ENCODE peak calls at places on chromosomes 7 and 10, in five cellular contexts. One of them, this sample, is unnamed.

GRCh38 chr10:78529262-78529661 is 495.6 kb downstream of the RPS24 start:
- DNase-seq in left ventricle myocardium inferior: no peak
- DNase-seq in effector memory CD4-positive, alpha-beta T cell: no peak
- DNase-seq in cardiac muscle cell: no peak
- DNase-seq in fibroblast of lung: no peak
- DNase-seq in this sample: no peak

GRCh38 chr7:79217468-79217867 is 236.0 kb downstream of the MAGI2 start:
- DNase-seq in left ventricle myocardium inferior: no peak
- DNase-seq in effector memory CD4-positive, alpha-beta T cell: no peak
- DNase-seq in cardiac muscle cell: no peak
- DNase-seq in fibroblast of lung: no peak
- DNase-seq in this sample: no peak

GRCh38 chr7:1964913-1965578 is 267.7 kb downstream of the MAD1L1 start:
- DNase-seq in left ventricle myocardium inferior: peak; percentile 9
- DNase-seq in effector memory CD4-positive, alpha-beta T cell: no peak
- DNase-seq in cardiac muscle cell: no peak
- DNase-seq in fibroblast of lung: no peak
- DNase-seq in this sample: no peak

GRCh38 chr7:105647591-105647990 is 66.3 kb upstream of the EFCAB10 start:
- DNase-seq in left ventricle myocardium inferior: no peak
- DNase-seq in effector memory CD4-positive, alpha-beta T cell: no peak
- DNase-seq in cardiac muscle cell: no peak
- DNase-seq in fibroblast of lung: no peak
- DNase-seq in this sample: no peak

GRCh38 chr7:115116773-115117715 is 195.2 kb downstream of the MDFIC start:
- DNase-seq in left ventricle myocardium inferior: no peak
- DNase-seq in effector memory CD4-positive, alpha-beta T cell: no peak
- DNase-seq in cardiac muscle cell: no peak
- DNase-seq in fibroblast of lung: no peak
- DNase-seq in this sample: no peak

GRCh38 chr10:29949411-29950011 is 109.9 kb downstream of the JCAD start:
- DNase-seq in left ventricle myocardium inferior: no peak
- DNase-seq in effector memory CD4-positive, alpha-beta T cell: no peak
- DNase-seq in cardiac muscle cell: peak; percentile 95
- DNase-seq in fibroblast of lung: peak; percentile 100
- DNase-seq in this sample: no peak

GRCh38 chr10:72308320-72308987 is 34.7 kb downstream of the DDIT4 start:
- DNase-seq in left ventricle myocardium inferior: no peak
- DNase-seq in effector memory CD4-positive, alpha-beta T cell: no peak
- DNase-seq in cardiac muscle cell: peak; percentile 98
- DNase-seq in fibroblast of lung: peak; percentile 92
- DNase-seq in this sample: no peak

GRCh38 chr10:16843252-16843870 is 26.1 kb upstream of the RSU1 start:
- DNase-seq in left ventricle myocardium inferior: no peak
- DNase-seq in effector memory CD4-positive, alpha-beta T cell: no peak
- DNase-seq in cardiac muscle cell: peak; percentile 87
- DNase-seq in fibroblast of lung: peak; percentile 89
- DNase-seq in this sample: no peak

GRCh38 chr10:31952066-31952465 is 23.4 kb upstream of the ARHGAP12 start:
- DNase-seq in left ventricle myocardium inferior: no peak
- DNase-seq in effector memory CD4-positive, alpha-beta T cell: no peak
- DNase-seq in cardiac muscle cell: no peak
- DNase-seq in fibroblast of lung: peak; percentile 58
- DNase-seq in this sample: no peak

DNA sequence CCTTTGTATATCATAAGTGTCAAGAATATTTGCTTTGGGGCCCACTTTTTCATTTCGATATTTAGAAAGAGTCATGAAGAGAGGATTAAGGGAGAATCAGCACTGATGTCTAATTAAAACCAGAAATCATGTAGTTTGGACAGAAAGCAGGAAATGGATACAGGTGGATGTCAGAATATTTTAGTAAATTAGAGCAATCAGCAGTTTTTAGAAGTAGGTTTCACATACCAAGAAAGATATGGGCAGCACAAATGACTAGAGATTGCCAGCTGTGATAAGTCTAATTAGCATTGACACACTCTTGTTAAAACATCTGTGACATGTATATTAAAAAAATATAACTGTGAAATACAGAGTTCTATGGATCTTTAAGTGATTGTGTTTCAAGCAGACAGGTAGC is 180.8 kb upstream of the POM121L12 start:
- DNase-seq in left ventricle myocardium inferior: no peak
- DNase-seq in effector memory CD4-positive, alpha-beta T cell: no peak
- DNase-seq in cardiac muscle cell: no peak
- DNase-seq in fibroblast of lung: no peak
- DNase-seq in this sample: no peak
- H3K9me3 ChIP-seq in left ventricle myocardium inferior: no peaks in the 10 kb centered on the region
- H3K9me3 ChIP-seq in effector memory CD4-positive, alpha-beta T cell: peaks cover 3% of the 10 kb centered on the region
- H3K9me3 ChIP-seq in cardiac muscle cell: no peaks in the 10 kb centered on the region
- H3K9me3 ChIP-seq in fibroblast of lung: no peaks in the 10 kb centered on the region
- H3K9me3 ChIP-seq in this sample: no peaks in the 10 kb centered on the region

DNA sequence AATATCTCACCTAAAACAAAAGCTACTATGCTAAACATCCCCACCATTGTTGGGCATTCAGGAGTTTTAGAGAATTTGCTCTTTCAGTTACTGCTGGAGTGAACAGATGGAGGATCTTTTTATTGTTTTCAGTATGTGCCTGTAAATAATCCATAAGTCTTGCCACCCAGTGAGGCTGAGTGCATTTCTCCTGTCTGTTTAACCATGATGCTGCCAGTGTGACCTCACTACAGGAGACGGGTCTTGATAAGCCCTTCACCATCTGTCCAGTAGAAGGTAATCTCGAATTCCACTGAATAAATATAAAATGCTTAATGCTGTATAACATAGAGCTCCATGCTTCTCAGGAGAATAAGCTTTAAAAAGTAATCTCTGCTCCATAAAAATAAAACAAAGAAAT is 431.0 kb downstream of the POM121L12 start:
- DNase-seq in left ventricle myocardium inferior: no peak
- DNase-seq in effector memory CD4-positive, alpha-beta T cell: no peak
- DNase-seq in cardiac muscle cell: no peak
- DNase-seq in fibroblast of lung: no peak
- DNase-seq in this sample: no peak
- H3K9me3 ChIP-seq in left ventricle myocardium inferior: no peaks in the 10 kb centered on the region
- H3K9me3 ChIP-seq in effector memory CD4-positive, alpha-beta T cell: no peaks in the 10 kb centered on the region
- H3K9me3 ChIP-seq in cardiac muscle cell: no peaks in the 10 kb centered on the region
- H3K9me3 ChIP-seq in fibroblast of lung: no peaks in the 10 kb centered on the region
- H3K9me3 ChIP-seq in this sample: no peaks in the 10 kb centered on the region

GRCh38 chr10:82908096-82908495 is 1033.1 kb downstream of the NRG3 start:
- DNase-seq in left ventricle myocardium inferior: no peak
- DNase-seq in effector memory CD4-positive, alpha-beta T cell: no peak
- DNase-seq in cardiac muscle cell: no peak
- DNase-seq in fibroblast of lung: no peak
- DNase-seq in this sample: no peak

GRCh38 chr10:82910301-82910700 is 1035.3 kb downstream of the NRG3 start:
- DNase-seq in left ventricle myocardium inferior: no peak
- DNase-seq in effector memory CD4-positive, alpha-beta T cell: no peak
- DNase-seq in cardiac muscle cell: no peak
- DNase-seq in fibroblast of lung: no peak
- DNase-seq in this sample: no peak

GRCh38 chr10:82914655-82915136 is 1039.7 kb downstream of the NRG3 start:
- DNase-seq in left ventricle myocardium inferior: no peak
- DNase-seq in effector memory CD4-positive, alpha-beta T cell: no peak
- DNase-seq in cardiac muscle cell: no peak
- DNase-seq in fibroblast of lung: no peak
- DNase-seq in this sample: no peak

DNA sequence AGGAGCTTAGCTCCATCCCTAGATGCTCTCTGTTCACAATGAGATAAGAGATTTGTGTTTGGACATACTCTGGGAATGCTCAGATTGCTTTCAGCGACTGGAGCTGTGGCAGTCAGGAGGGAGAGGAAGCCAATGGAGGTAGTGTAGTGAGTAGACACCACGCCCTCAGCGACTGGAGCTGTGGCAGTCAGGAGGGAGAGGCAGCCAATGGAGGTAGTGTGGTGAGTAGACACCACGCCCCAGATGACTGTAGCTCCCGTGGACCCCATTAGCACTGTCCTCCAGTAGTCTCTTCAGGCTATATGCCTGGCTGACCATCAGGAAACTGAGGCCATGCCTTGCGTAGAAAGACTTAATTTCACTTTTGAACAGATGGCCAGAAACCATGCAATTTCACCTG is 1033.8 kb downstream of the NRG3 start:
- DNase-seq in left ventricle myocardium inferior: no peak
- DNase-seq in effector memory CD4-positive, alpha-beta T cell: no peak
- DNase-seq in cardiac muscle cell: no peak
- DNase-seq in fibroblast of lung: no peak
- DNase-seq in this sample: no peak
- H3K9me3 ChIP-seq in left ventricle myocardium inferior: peaks cover 15% of the 10 kb centered on the region
- H3K9me3 ChIP-seq in effector memory CD4-positive, alpha-beta T cell: no peaks in the 10 kb centered on the region
- H3K9me3 ChIP-seq in cardiac muscle cell: no peaks in the 10 kb centered on the region
- H3K9me3 ChIP-seq in fibroblast of lung: no peaks in the 10 kb centered on the region
- H3K9me3 ChIP-seq in this sample: no peaks in the 10 kb centered on the region

DNA sequence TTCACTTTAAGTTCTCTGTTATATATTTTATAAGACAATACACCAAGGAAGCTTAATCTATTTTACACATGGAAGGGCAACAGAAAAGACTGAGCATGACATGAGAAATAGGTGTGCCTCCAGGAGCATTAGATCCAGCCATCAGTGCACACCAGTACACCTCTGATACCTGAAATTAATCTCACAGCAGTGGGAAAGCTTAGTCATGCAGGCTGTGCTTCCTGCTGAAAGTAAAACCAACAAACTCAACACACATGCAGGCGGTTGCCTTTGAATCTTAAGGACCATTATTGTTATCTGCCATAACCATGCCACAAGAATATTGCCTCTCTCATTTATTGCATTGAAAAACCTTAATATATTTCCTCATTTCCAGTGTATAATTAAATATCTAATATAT is 16.4 kb upstream of the ANKRD30A start:
- DNase-seq in left ventricle myocardium inferior: no peak
- DNase-seq in effector memory CD4-positive, alpha-beta T cell: no peak
- DNase-seq in cardiac muscle cell: no peak
- DNase-seq in fibroblast of lung: no peak
- DNase-seq in this sample: no peak
- H3K9me3 ChIP-seq in left ventricle myocardium inferior: no peaks in the 10 kb centered on the region
- H3K9me3 ChIP-seq in effector memory CD4-positive, alpha-beta T cell: no peaks in the 10 kb centered on the region
- H3K9me3 ChIP-seq in cardiac muscle cell: no peaks in the 10 kb centered on the region
- H3K9me3 ChIP-seq in fibroblast of lung: no peaks in the 10 kb centered on the region
- H3K9me3 ChIP-seq in this sample: no peaks in the 10 kb centered on the region

GRCh38 chr7:158527495-158527894 is 60.1 kb downstream of the PTPRN2 start:
- DNase-seq in left ventricle myocardium inferior: no peak
- DNase-seq in effector memory CD4-positive, alpha-beta T cell: no peak
- DNase-seq in cardiac muscle cell: no peak
- DNase-seq in fibroblast of lung: no peak
- DNase-seq in this sample: no peak
- H3K9me3 ChIP-seq in left ventricle myocardium inferior: no peaks in the 10 kb centered on the region
- H3K9me3 ChIP-seq in effector memory CD4-positive, alpha-beta T cell: no peaks in the 10 kb centered on the region
- H3K9me3 ChIP-seq in cardiac muscle cell: no peaks in the 10 kb centered on the region
- H3K9me3 ChIP-seq in fibroblast of lung: no peaks in the 10 kb centered on the region
- H3K9me3 ChIP-seq in this sample: no peaks in the 10 kb centered on the region

DNA sequence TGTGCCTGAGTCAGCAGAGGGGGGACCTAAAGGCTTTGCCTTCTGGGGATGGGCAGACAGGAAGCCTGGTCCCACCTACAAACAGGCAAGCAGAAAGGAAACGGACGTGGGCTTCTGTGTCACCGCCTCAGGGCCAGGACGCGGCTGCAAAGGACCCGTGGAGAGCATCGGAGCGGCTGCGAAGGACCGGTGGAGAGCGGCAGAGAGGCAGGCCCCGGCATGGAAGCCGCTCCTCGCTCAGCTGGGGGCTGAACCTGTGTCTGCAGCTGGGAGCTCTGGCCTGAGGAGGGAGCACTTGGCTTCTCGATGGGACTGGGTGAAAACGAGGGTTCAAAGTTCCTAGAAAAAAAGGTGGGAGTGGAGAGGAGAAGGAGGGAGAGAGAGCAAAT is 125.4 kb upstream of the PPP2R2D start:
- DNase-seq in left ventricle myocardium inferior: no peak
- DNase-seq in effector memory CD4-positive, alpha-beta T cell: no peak
- DNase-seq in cardiac muscle cell: no peak
- DNase-seq in fibroblast of lung: no peak
- DNase-seq in this sample: no peak
- H3K9me3 ChIP-seq in left ventricle myocardium inferior: peaks cover 33% of the 10 kb centered on the region
- H3K9me3 ChIP-seq in effector memory CD4-positive, alpha-beta T cell: peaks cover 12% of the 10 kb centered on the region
- H3K9me3 ChIP-seq in cardiac muscle cell: no peaks in the 10 kb centered on the region
- H3K9me3 ChIP-seq in fibroblast of lung: no peaks in the 10 kb centered on the region
- H3K9me3 ChIP-seq in this sample: no peaks in the 10 kb centered on the region

DNA sequence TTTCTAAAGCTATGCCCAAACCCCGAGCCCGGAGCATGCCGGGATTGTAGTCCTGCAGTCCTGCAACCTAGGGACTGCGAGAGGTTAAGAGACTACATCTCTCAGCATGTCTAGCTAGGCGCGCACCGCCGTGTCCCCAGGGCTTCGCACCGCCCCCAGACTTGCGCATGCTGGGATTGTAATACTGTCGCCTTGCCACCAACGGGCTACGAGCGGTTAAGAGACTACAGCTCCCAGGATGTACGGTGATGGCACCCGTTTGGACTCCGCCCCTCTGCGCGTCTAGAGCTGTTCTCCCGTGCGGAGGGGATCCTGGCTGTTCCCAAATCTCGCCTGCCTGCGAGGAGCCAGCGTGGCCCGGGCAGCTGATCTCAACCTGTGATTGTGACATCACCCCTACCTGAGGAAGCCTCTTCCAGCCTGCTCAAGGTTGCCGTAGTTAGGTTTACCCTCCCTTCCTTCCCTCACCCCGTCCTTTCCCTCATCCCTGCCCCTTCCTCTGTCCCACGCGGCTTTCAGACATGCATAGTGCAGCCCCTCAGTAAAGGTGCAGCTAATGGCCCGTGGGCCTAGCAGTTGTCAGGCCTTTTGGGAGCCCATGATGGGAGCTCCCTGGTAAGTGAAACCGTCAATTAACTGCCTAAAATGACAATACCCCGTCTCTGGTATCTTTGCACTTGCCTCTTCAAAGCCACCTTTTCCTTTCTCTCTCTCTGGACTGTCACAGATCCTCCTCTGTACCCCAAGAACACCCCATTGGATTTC is 6.3 kb upstream of the ZNF736 start:
- DNase-seq in left ventricle myocardium inferior: peak; percentile 94
- DNase-seq in effector memory CD4-positive, alpha-beta T cell: peak; percentile 83
- DNase-seq in cardiac muscle cell: peak; percentile 97
- DNase-seq in fibroblast of lung: peak; percentile 92
- DNase-seq in this sample: peak; percentile 91
- H3K9me3 ChIP-seq in left ventricle myocardium inferior: no peaks in the 10 kb centered on the region
- H3K9me3 ChIP-seq in effector memory CD4-positive, alpha-beta T cell: no peaks in the 10 kb centered on the region
- H3K9me3 ChIP-seq in cardiac muscle cell: no peaks in the 10 kb centered on the region
- H3K9me3 ChIP-seq in fibroblast of lung: no peaks in the 10 kb centered on the region
- H3K9me3 ChIP-seq in this sample: no peaks in the 10 kb centered on the region

GRCh38 chr10:131555406-131555805 is 243.9 kb upstream of the TCERG1L start:
- DNase-seq in left ventricle myocardium inferior: no peak
- DNase-seq in effector memory CD4-positive, alpha-beta T cell: no peak
- DNase-seq in cardiac muscle cell: no peak
- DNase-seq in fibroblast of lung: no peak
- DNase-seq in this sample: no peak

GRCh38 chr10:131559450-131559911 is 248.0 kb upstream of the TCERG1L start:
- DNase-seq in left ventricle myocardium inferior: no peak
- DNase-seq in effector memory CD4-positive, alpha-beta T cell: no peak
- DNase-seq in cardiac muscle cell: no peak
- DNase-seq in fibroblast of lung: no peak
- DNase-seq in this sample: no peak

GRCh38 chr10:131556061-131556896 is 244.8 kb upstream of the TCERG1L start:
- DNase-seq in left ventricle myocardium inferior: no peak
- DNase-seq in effector memory CD4-positive, alpha-beta T cell: no peak
- DNase-seq in cardiac muscle cell: no peak
- DNase-seq in fibroblast of lung: no peak
- DNase-seq in this sample: no peak

GRCh38 chr10:131554821-131555220 is 243.3 kb upstream of the TCERG1L start:
- DNase-seq in left ventricle myocardium inferior: no peak
- DNase-seq in effector memory CD4-positive, alpha-beta T cell: no peak
- DNase-seq in cardiac muscle cell: no peak
- DNase-seq in fibroblast of lung: no peak
- DNase-seq in this sample: no peak

GRCh38 chr10:131556897-131557500 is 245.5 kb upstream of the TCERG1L start:
- DNase-seq in left ventricle myocardium inferior: no peak
- DNase-seq in effector memory CD4-positive, alpha-beta T cell: no peak
- DNase-seq in cardiac muscle cell: no peak
- DNase-seq in fibroblast of lung: no peak
- DNase-seq in this sample: no peak
- H3K9me3 ChIP-seq in left ventricle myocardium inferior: no peaks in the 10 kb centered on the region
- H3K9me3 ChIP-seq in effector memory CD4-positive, alpha-beta T cell: no peaks in the 10 kb centered on the region
- H3K9me3 ChIP-seq in cardiac muscle cell: no peaks in the 10 kb centered on the region
- H3K9me3 ChIP-seq in fibroblast of lung: no peaks in the 10 kb centered on the region
- H3K9me3 ChIP-seq in this sample: no peaks in the 10 kb centered on the region

GRCh38 chr10:71116426-71116825 is 95.9 kb upstream of the UNC5B start:
- DNase-seq in left ventricle myocardium inferior: no peak
- DNase-seq in effector memory CD4-positive, alpha-beta T cell: no peak
- DNase-seq in cardiac muscle cell: no peak
- DNase-seq in fibroblast of lung: no peak
- DNase-seq in this sample: no peak
- H3K9me3 ChIP-seq in left ventricle myocardium inferior: peaks cover 69% of the 10 kb centered on the region
- H3K9me3 ChIP-seq in effector memory CD4-positive, alpha-beta T cell: peaks cover 10% of the 10 kb centered on the region
- H3K9me3 ChIP-seq in cardiac muscle cell: no peaks in the 10 kb centered on the region
- H3K9me3 ChIP-seq in fibroblast of lung: no peaks in the 10 kb centered on the region
- H3K9me3 ChIP-seq in this sample: peaks cover 3% of the 10 kb centered on the region

This sample was measured in CD4-positive, alpha-beta memory T cell.